ENCODE peak calls at places on chromosomes 16 and 17, in six cellular contexts. X is HCT116, W is right atrium auricular region, G is WTC11, O is psoas muscle, I is heart right ventricle. J is an unnamed sample.

GRCh38 chr17:60600490-60601431 is 768 bp downstream of the PPM1D start:
- DNase-seq in G (peak; percentile 76), W (peak; percentile 85), X (peak; percentile 84), I (peak; percentile 85), O (peak; percentile 71), J (peak; percentile 80)

GRCh38 chr16:89602273-89602951 is 11.0 kb upstream of the DPEP1 start:
- DNase-seq in I (peak; percentile 29), G (peak; percentile 51), W (no peak), O (no peak), X (peak; percentile 24), J (peak; percentile 79)

GRCh38 chr17:34626141-34626681 is 46.8 kb downstream of the TMEM132E start:
- DNase-seq in I (no peak), W (no peak), G (peak; percentile 44), O (no peak), X (no peak), J (no peak)

GRCh38 chr17:28811594-28812135 is 30.9 kb downstream of the FAM222B start:
- DNase-seq in G (no peak), O (no peak), W (no peak), I (no peak), X (peak; percentile 15), J (no peak)

GRCh38 chr16:24844101-24845030 is 1.4 kb upstream of the SLC5A11 start:
- DNase-seq in G (no peak), W (peak; percentile 38), X (peak; percentile 42), I (no peak), O (no peak), J (no peak)

GRCh38 chr16:50667497-50668367 is 13.4 kb downstream of the SNX20 start:
- DNase-seq in X (no peak), W (no peak), O (no peak), G (no peak), I (no peak), J (no peak)

GRCh38 chr17:41691031-41691777 is 2.5 kb downstream of the EIF1 start:
- DNase-seq in O (no peak), X (no peak), G (no peak), I (no peak), W (no peak), J (no peak)

GRCh38 chr17:76831316-76831715 is 36.9 kb upstream of the MGAT5B start:
- DNase-seq in O (no peak), G (no peak), X (no peak), W (no peak), I (no peak), J (no peak)

GRCh38 chr17:28716740-28717577 is 709 bp downstream of the RAB34 start:
- DNase-seq in X (no peak), O (peak; percentile 46), W (no peak), I (no peak), G (peak; percentile 55), J (peak; percentile 50)

GRCh38 chr16:82694239-82694874 is 67.6 kb downstream of the CDH13 start:
- DNase-seq in W (no peak), O (no peak), G (no peak), X (no peak), I (no peak), J (no peak)

GRCh38 chr16:50303605-50304466 is 37.5 kb downstream of the ADCY7 start:
- DNase-seq in I (no peak), G (no peak), X (no peak), O (no peak), W (no peak), J (no peak)

GRCh38 chr17:42407289-42407836 is 15.7 kb downstream of the CAVIN1 start:
- DNase-seq in X (no peak), W (peak; percentile 89), O (peak; percentile 83), G (peak; percentile 70), I (peak; percentile 91), J (peak; percentile 39)

GRCh38 chr17:15978606-15979005 is 20.9 kb downstream of the ZSWIM7 start:
- DNase-seq in X (no peak), I (no peak), W (no peak), G (no peak), O (no peak), J (no peak)

GRCh38 chr17:80259642-80260535 is 763 bp upstream of the RNF213 start:
- DNase-seq in G (peak; percentile 72), I (peak; percentile 69), O (peak; percentile 81), X (no peak), W (peak; percentile 64), J (peak; percentile 63)

GRCh38 chr16:74607310-74607966 is 524 bp upstream of the GLG1 start:
- DNase-seq in O (no peak), I (no peak), W (no peak), X (no peak), G (no peak), J (no peak)

GRCh38 chr16:25084797-25085196 is 26.7 kb upstream of the LCMT1 start:
- DNase-seq in W (no peak), O (no peak), G (no peak), X (no peak), I (no peak), J (no peak)

GRCh38 chr17:225551-225950 is 44.1 kb upstream of the DOC2B start:
- DNase-seq in X (no peak), W (no peak), G (no peak), O (no peak), I (no peak), J (no peak)

GRCh38 chr17:69030145-69030544 is 30.6 kb downstream of the ABCA9 start:
- DNase-seq in G (no peak), O (no peak), W (no peak), I (no peak), X (no peak), J (no peak)

GRCh38 chr16:66845791-66846221 is 1.6 kb downstream of the CA7 start:
- DNase-seq in O (no peak), G (no peak), I (no peak), X (no peak), W (no peak), J (peak; percentile 53)

GRCh38 chr17:14048169-14048568 is 21.1 kb upstream of the COX10 start:
- DNase-seq in G (peak; percentile 29), O (no peak), W (no peak), X (no peak), I (no peak), J (peak; percentile 17)
- TF ChIP-seq CTCF in G (no peak), O (peak; percentile 18), W (no peak), X (peak; percentile 47), I (peak; percentile 25), J (peak; percentile 28)

DNA sequence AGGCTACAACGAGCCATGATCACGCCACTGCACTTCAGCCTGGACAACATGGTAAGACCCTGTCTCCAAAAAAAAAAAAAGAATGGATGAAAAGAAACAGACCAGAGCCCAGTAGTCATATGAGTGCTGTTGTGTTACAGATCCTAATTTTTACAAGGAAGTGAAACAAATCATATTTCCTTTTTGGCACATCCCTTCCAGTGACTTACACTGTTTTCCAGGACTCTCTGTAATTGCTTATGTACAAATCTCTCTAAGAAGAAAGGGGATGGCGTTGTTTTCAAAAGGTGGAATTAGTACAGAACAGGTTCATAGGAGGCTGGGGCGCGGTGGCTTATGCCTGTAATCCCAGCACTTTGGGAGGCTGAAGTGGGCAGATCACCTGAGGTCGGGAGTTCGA is 19.8 kb upstream of the ZNF594 start:
- DNase-seq in X (no peak), O (no peak), I (no peak), W (no peak), G (no peak), J (no peak)
- TF ChIP-seq CTCF in X (no peak), O (no peak), I (no peak), W (no peak), G (no peak), J (no peak)

GRCh38 chr16:749010-749409 is 8.2 kb upstream of the CIAO3 start:
- DNase-seq in I (no peak), X (no peak), G (no peak), W (no peak), O (no peak), J (no peak)

GRCh38 chr16:747978-748746 is 7.4 kb upstream of the CIAO3 start:
- DNase-seq in X (no peak), G (no peak), W (no peak), I (no peak), O (no peak), J (no peak)

GRCh38 chr16:743794-744500 is 3.1 kb upstream of the CIAO3 start:
- DNase-seq in G (peak; percentile 65), O (no peak), X (no peak), W (no peak), I (no peak), J (no peak)

GRCh38 chr16:746637-747036 is 5.8 kb upstream of the CIAO3 start:
- DNase-seq in I (no peak), W (no peak), X (no peak), G (no peak), O (no peak), J (no peak)

DNA sequence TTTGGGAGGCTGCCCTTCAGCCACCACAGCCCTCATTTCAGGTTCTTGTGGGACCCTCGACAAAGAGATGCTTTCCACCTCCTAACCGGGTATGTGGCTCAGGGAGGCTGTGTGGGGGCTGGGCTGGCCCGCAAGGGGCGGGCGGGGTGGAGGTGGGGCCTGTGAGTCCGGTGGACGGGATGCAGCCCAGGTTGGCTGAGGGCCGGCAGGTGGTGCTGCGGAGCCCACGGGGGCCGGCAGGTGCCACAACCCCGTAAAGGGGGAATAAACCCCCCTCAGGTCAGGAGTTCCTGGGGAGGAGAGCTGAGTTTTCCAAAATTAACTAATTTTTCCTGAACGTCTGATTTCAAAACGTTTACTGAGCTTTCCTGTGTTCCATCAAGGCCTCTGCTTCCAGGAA is 4.9 kb upstream of the CIAO3 start:
- DNase-seq in W (no peak), O (no peak), X (no peak), I (no peak), G (peak; percentile 90), J (no peak)
- TF ChIP-seq CTCF in W (no peak), O (no peak), X (peak; percentile 76), I (peak; percentile 26), G (no peak), J (peak; percentile 12)

DNA sequence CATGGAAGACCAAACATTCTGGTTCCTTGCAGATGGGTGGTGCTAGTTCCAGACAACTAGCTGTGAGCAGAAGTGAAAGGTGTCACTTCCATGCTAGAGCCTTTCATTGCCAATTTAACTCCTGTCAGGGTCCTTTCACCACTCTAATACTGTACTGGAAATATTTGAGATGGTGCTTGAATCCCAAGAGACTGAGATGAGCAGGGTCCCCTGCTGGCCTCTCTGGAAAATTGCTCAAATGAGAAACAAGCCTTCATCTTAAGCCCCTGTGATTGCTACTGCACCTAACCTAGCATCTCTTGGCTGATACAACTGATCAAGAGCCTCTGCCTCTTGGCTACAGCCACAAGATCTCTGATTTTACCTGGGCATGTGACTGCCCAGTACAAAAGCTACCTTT is 7.4 kb upstream of the VAC14 start:
- DNase-seq in G (no peak), O (no peak), W (no peak), X (no peak), I (no peak), J (no peak)
- TF ChIP-seq CTCF in G (no peak), O (no peak), W (no peak), X (peak; percentile 50), I (no peak), J (no peak)

GRCh38 chr16:73057369-73058210 is 9.7 kb upstream of the ZFHX3 start:
- DNase-seq in W (no peak), X (no peak), O (peak; percentile 55), I (no peak), G (peak; percentile 42), J (peak; percentile 51)
- TF ChIP-seq CTCF in W (peak; percentile 12), X (peak; percentile 11), O (peak; percentile 35), I (peak; percentile 33), G (no peak), J (no peak)

GRCh38 chr16:77599793-77600415 is 122.4 kb upstream of the NUDT7 start:
- DNase-seq in G (no peak), O (no peak), W (no peak), I (peak; percentile 19), X (peak; percentile 19), J (peak; percentile 67)
- TF ChIP-seq CTCF in G (no peak), O (peak; percentile 39), W (no peak), I (peak; percentile 73), X (peak; percentile 83), J (peak; percentile 84)